ENCODE peak calls at places on chromosomes 16 and 17, in five cellular contexts. K, Q, C, B and N are unnamed samples.

GRCh38 chr16:19488213-19488640 is 33.7 kb downstream of the GDE1 start:
- DNase-seq in K (no peak), Q (no peak), C (no peak), B (peak; percentile 74), N (no peak)

GRCh38 chr16:72437891-72438290 is 265.9 kb upstream of the PMFBP1 start:
- DNase-seq in K (no peak), Q (no peak), C (no peak), B (no peak), N (no peak)

GRCh38 chr16:27729516-27730304 is 179.8 kb downstream of the KATNIP start:
- DNase-seq in K (no peak), Q (no peak), C (no peak), B (no peak), N (no peak)

GRCh38 chr17:18026408-18026776 is 12.6 kb downstream of the ATPAF2 start:
- DNase-seq in K (no peak), Q (no peak), C (no peak), B (no peak), N (no peak)

GRCh38 chr16:84847554-84848415 is 28.0 kb downstream of the CRISPLD2 start:
- DNase-seq in K (no peak), Q (no peak), C (no peak), B (no peak), N (no peak)

GRCh38 chr16:75113541-75114121 is 2.9 kb downstream of the LDHD start:
- DNase-seq in K (no peak), Q (no peak), C (no peak), B (no peak), N (no peak)

GRCh38 chr16:70576431-70577255 is 53.0 kb downstream of the SF3B3 start:
- DNase-seq in K (no peak), Q (no peak), C (no peak), B (no peak), N (no peak)

GRCh38 chr16:86044241-86044671 is 145.3 kb downstream of the IRF8 start:
- DNase-seq in K (no peak), Q (peak; percentile 77), C (peak; percentile 84), B (peak; percentile 86), N (no peak)

GRCh38 chr16:30482366-30482765 is 9.8 kb downstream of the ITGAL start:
- DNase-seq in K (no peak), Q (no peak), C (no peak), B (no peak), N (no peak)

GRCh38 chr17:70820276-70820675 is 650.9 kb downstream of the KCNJ2 start:
- DNase-seq in K (no peak), Q (no peak), C (no peak), B (no peak), N (no peak)

GRCh38 chr16:31128711-31129567 is 6.6 kb downstream of the PRSS8 start:
- DNase-seq in K (no peak), Q (no peak), C (no peak), B (no peak), N (no peak)

GRCh38 chr17:78154903-78155811 is 9.0 kb downstream of the C17orf99 start:
- DNase-seq in K (no peak), Q (no peak), C (no peak), B (no peak), N (no peak)

GRCh38 chr16:82957212-82957611 is 330.4 kb downstream of the CDH13 start:
- DNase-seq in K (no peak), Q (no peak), C (no peak), B (no peak), N (no peak)

GRCh38 chr17:61415374-61416210 is 15.9 kb downstream of the TBX2 start:
- DNase-seq in K (no peak), Q (no peak), C (no peak), B (no peak), N (no peak)

GRCh38 chr17:16945513-16946201 is 26.3 kb downstream of the TNFRSF13B start:
- DNase-seq in K (no peak), Q (no peak), C (no peak), B (peak; percentile 80), N (no peak)

GRCh38 chr17:3894927-3895343 is 2.1 kb upstream of the CAMKK1 start:
- DNase-seq in K (no peak), Q (no peak), C (no peak), B (no peak), N (no peak)

GRCh38 chr17:73348018-73348823 is 36.4 kb upstream of the CDC42EP4 start:
- DNase-seq in K (no peak), Q (no peak), C (no peak), B (peak; percentile 79), N (no peak)

GRCh38 chr16:48831081-48831722 is 221.2 kb upstream of the N4BP1 start:
- DNase-seq in K (no peak), Q (peak; percentile 21), C (peak; percentile 61), B (peak; percentile 63), N (no peak)

GRCh38 chr17:42414782-42415409 is 8.2 kb downstream of the CAVIN1 start:
- DNase-seq in K (no peak), Q (no peak), C (no peak), B (peak; percentile 44), N (no peak)

GRCh38 chr17:79841369-79842135 is 2.3 kb upstream of the CBX4 start:
- DNase-seq in K (no peak), Q (peak; percentile 39), C (no peak), B (peak; percentile 77), N (no peak)

GRCh38 chr17:71118039-71118438 is 948.7 kb downstream of the KCNJ2 start:
- DNase-seq in K (no peak), Q (no peak), C (peak; percentile 4), B (no peak), N (no peak)

GRCh38 chr17:75749545-75750389 is 15.2 kb downstream of the GALK1 start:
- DNase-seq in K (peak; percentile 35), Q (peak; percentile 92), C (peak; percentile 89), B (peak; percentile 91), N (no peak)

GRCh38 chr17:16986391-16986790 is 14.5 kb upstream of the TNFRSF13B start:
- DNase-seq in K (no peak), Q (no peak), C (no peak), B (no peak), N (no peak)

GRCh38 chr17:38425048-38425447 is 3.2 kb upstream of the ARHGAP23 start:
- DNase-seq in K (no peak), Q (no peak), C (no peak), B (peak; percentile 43), N (no peak)

GRCh38 chr17:58273453-58274104 is 7.2 kb downstream of the MPO start:
- DNase-seq in K (no peak), Q (no peak), C (no peak), B (no peak), N (no peak)

GRCh38 chr17:27240086-27240801 is 53.7 kb upstream of the WSB1 start:
- DNase-seq in K (no peak), Q (no peak), C (no peak), B (no peak), N (no peak)

GRCh38 chr17:68228817-68229570 is 18.8 kb upstream of the AMZ2 start:
- DNase-seq in K (no peak), Q (no peak), C (no peak), B (no peak), N (no peak)

GRCh38 chr17:57957886-57958285 is 2.7 kb upstream of the CUEDC1 start:
- DNase-seq in K (no peak), Q (no peak), C (no peak), B (no peak), N (no peak)

GRCh38 chr17:74089869-74090464 is 113.5 kb upstream of the RPL38 start:
- DNase-seq in K (peak; percentile 9), Q (peak; percentile 73), C (peak; percentile 54), B (peak; percentile 95), N (no peak)

GRCh38 chr16:35186045-35186759 is 1726.8 kb downstream of the TP53TG3F start:
- DNase-seq in K (no peak), Q (no peak), C (no peak), B (no peak), N (no peak)

GRCh38 chr16:81996664-81997529 is 14.4 kb downstream of the SDR42E1 start:
- DNase-seq in K (no peak), Q (no peak), C (no peak), B (no peak), N (no peak)

GRCh38 chr17:43974541-43975315 is 21.0 kb upstream of the PYY start:
- DNase-seq in K (no peak), Q (no peak), C (no peak), B (no peak), N (no peak)

GRCh38 chr16:14278749-14279148 is 207.6 kb downstream of the MRTFB start:
- DNase-seq in K (no peak), Q (no peak), C (no peak), B (no peak), N (no peak)

GRCh38 chr17:42814633-42815399 is 9.3 kb downstream of the BECN1 start:
- DNase-seq in K (no peak), Q (no peak), C (no peak), B (no peak), N (no peak)

GRCh38 chr17:57636274-57636673 is 108.8 kb downstream of the CCDC182 start:
- DNase-seq in K (no peak), Q (no peak), C (no peak), B (no peak), N (no peak)

GRCh38 chr16:25606069-25606468 is 85.7 kb upstream of the HS3ST4 start:
- DNase-seq in K (no peak), Q (no peak), C (no peak), B (no peak), N (no peak)

GRCh38 chr17:67157732-67158639 is 87.0 kb downstream of the HELZ start:
- DNase-seq in K (no peak), Q (no peak), C (no peak), B (no peak), N (no peak)

GRCh38 chr16:82754716-82755513 is 128.1 kb downstream of the CDH13 start:
- DNase-seq in K (no peak), Q (no peak), C (no peak), B (no peak), N (no peak)

GRCh38 chr16:22425036-22425801 is 50.8 kb upstream of the CDR2 start:
- DNase-seq in K (no peak), Q (no peak), C (no peak), B (no peak), N (no peak)